ENCODE peak calls at places on chromosome 19, in four cellular contexts. T, S, B and P are unnamed samples.

GRCh38 chr19:10454267-10454666 is 33.9 kb downstream of the PDE4A start:
- DNase-seq in B (peak), T (peak), S (peak), P (peak)

GRCh38 chr19:9584073-9584833 is at the start of gene ZNF121:
- DNase-seq in S (peak), T (peak), B (peak), P (peak)

GRCh38 chr19:50718255-50719118 is 1.1 kb downstream of the SHANK1 start:
- DNase-seq in T (no peak), S (peak), B (no peak), P (no peak)

GRCh38 chr19:49553451-49554271 is 25.9 kb downstream of the RCN3 start:
- DNase-seq in B (no peak), T (peak), S (no peak), P (no peak)

GRCh38 chr19:47609885-47610545 is 1.1 kb downstream of the BICRA start:
- DNase-seq in B (peak), S (peak), T (peak), P (peak)

GRCh38 chr19:51372649-51373504 is at the start of gene NKG7:
- DNase-seq in B (no peak), T (no peak), S (no peak), P (no peak)

GRCh38 chr19:45160870-45161714 is at the start of gene NKPD1:
- DNase-seq in T (no peak), B (no peak), S (no peak), P (peak)

GRCh38 chr19:19285723-19286122 is 12.6 kb upstream of the TM6SF2 start:
- DNase-seq in T (no peak), S (no peak), B (no peak), P (no peak)

GRCh38 chr19:5113101-5113557 is 144.2 kb downstream of the KDM4B start:
- DNase-seq in S (no peak), B (peak), T (peak), P (no peak)

GRCh38 chr19:49127674-49128544 is 8.6 kb downstream of the PPFIA3 start:
- DNase-seq in S (peak), T (peak), B (peak), P (peak)

GRCh38 chr19:10230155-10230903 is 802 bp downstream of the S1PR2 start:
- DNase-seq in S (peak), T (peak), B (peak), P (peak)

GRCh38 chr19:50432221-50432626 is 468 bp upstream of the MYBPC2 start:
- DNase-seq in S (peak), B (peak), T (no peak), P (no peak)

GRCh38 chr19:45913874-45914830 is at the start of gene NANOS2:
- DNase-seq in B (peak), T (no peak), S (peak), P (peak)

GRCh38 chr19:12995596-12996541 is 594 bp downstream of the NFIX start:
- DNase-seq in B (no peak), T (peak), S (no peak), P (no peak)

GRCh38 chr19:3570619-3571018 is 2.1 kb upstream of the HMG20B start:
- DNase-seq in S (no peak), T (no peak), B (no peak), P (no peak)

GRCh38 chr19:21423057-21424041 is 26.4 kb downstream of the ZNF493 start:
- DNase-seq in B (no peak), T (no peak), S (no peak), P (no peak)

GRCh38 chr19:22526661-22527272 is 104.6 kb upstream of the ZNF98 start:
- DNase-seq in B (no peak), T (no peak), S (no peak), P (no peak)

GRCh38 chr19:17035842-17036424 is 9.3 kb upstream of the CPAMD8 start:
- DNase-seq in T (no peak), B (no peak), S (no peak), P (no peak)

GRCh38 chr19:45971260-45971902 is 2.3 kb downstream of the NOVA2 start:
- DNase-seq in B (no peak), T (no peak), S (no peak), P (no peak)

GRCh38 chr19:50975766-50976165 is 6.4 kb upstream of the KLK6 start:
- DNase-seq in B (peak), T (no peak), S (no peak), P (peak)

GRCh38 chr19:48249502-48250014 is 6.2 kb downstream of the CARD8 start:
- DNase-seq in S (no peak), B (no peak), T (no peak), P (no peak)

GRCh38 chr19:16527971-16528521 is 14.2 kb downstream of the CHERP start:
- DNase-seq in B (peak), S (no peak), T (no peak), P (peak)

GRCh38 chr19:40466219-40467006 is at the start of gene SPTBN4:
- DNase-seq in B (no peak), S (no peak), T (no peak), P (peak)

GRCh38 chr19:45762870-45763631 is 6.0 kb downstream of the SIX5 start:
- DNase-seq in S (no peak), T (no peak), B (no peak), P (no peak)

GRCh38 chr19:5319516-5319915 is 21.1 kb downstream of the PTPRS start:
- DNase-seq in B (no peak), T (no peak), S (no peak), P (no peak)

GRCh38 chr19:34794289-34794960 is 21.4 kb upstream of the ZNF599 start:
- DNase-seq in S (no peak), B (no peak), T (no peak), P (no peak)

GRCh38 chr19:18789422-18789832 is 1.7 kb downstream of the COMP start:
- DNase-seq in S (no peak), T (no peak), B (no peak), P (peak)

GRCh38 chr19:29662604-29663404 is 2.5 kb upstream of the PLEKHF1 start:
- DNase-seq in T (peak), S (no peak), B (peak), P (no peak)

GRCh38 chr19:3534375-3535234 is 4.4 kb upstream of the TEKTIP1 start:
- DNase-seq in T (no peak), S (no peak), B (no peak), P (no peak)

GRCh38 chr19:47107201-47107952 is 6.2 kb downstream of the ZC3H4 start:
- DNase-seq in T (peak), B (no peak), S (no peak), P (no peak)

GRCh38 chr19:55118401-55118991 is 1.1 kb upstream of the PPP1R12C start:
- DNase-seq in S (peak), T (no peak), B (peak), P (peak)
- H3K4ac ChIP-seq in S (no peak), T (peak), B (no peak), P (no peak)

GRCh38 chr19:57280913-57281425 is 684 bp downstream of the ZNF460 start:
- DNase-seq in T (no peak), S (no peak), B (no peak), P (no peak)

GRCh38 chr19:57276430-57276829 is 3.9 kb upstream of the ZNF460 start:
- DNase-seq in T (no peak), B (no peak), S (no peak), P (no peak)

GRCh38 chr19:57280165-57280912 is at the start of gene ZNF460:
- DNase-seq in S (peak), B (peak), T (peak), P (peak)

GRCh38 chr19:57279418-57280164 is 694 bp upstream of the ZNF460 start:
- DNase-seq in T (peak), S (peak), B (peak), P (peak)

GRCh38 chr19:57282011-57282636 is 1.8 kb downstream of the ZNF460 start:
- DNase-seq in T (no peak), S (no peak), B (no peak), P (no peak)
- H3K4ac ChIP-seq in T (no peak), S (no peak), B (no peak), P (no peak)

GRCh38 chr19:39142655-39143054 is 17.1 kb downstream of the PAK4 start:
- DNase-seq in S (no peak), T (no peak), B (no peak), P (no peak)

GRCh38 chr19:39141929-39142328 is 16.3 kb downstream of the PAK4 start:
- DNase-seq in B (no peak), T (no peak), S (no peak), P (no peak)

GRCh38 chr19:39140195-39140516 is 14.6 kb downstream of the PAK4 start:
- DNase-seq in S (no peak), T (no peak), B (peak), P (no peak)

GRCh38 chr19:39139305-39140194 is 14.0 kb downstream of the PAK4 start:
- DNase-seq in S (no peak), B (peak), T (no peak), P (peak)

DNA sequence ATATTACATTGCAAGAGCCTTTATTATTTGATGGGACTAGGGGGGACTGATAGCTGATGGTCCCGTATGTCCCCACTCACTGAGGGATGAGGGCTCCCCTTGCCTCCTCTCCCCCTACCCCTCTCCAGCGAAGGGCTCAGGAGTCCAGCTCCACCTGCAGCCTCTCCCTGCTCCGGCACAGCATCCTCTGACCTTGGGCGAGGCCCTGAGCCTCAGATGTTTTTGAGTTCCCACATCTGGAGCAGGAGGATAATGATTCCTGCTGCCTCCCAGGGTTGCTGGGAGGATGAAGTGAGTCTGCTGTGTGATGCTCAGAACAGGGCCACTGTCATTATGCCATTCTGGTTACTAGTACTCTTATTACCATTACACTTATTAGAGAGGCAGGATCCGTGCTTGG is 15.0 kb downstream of the PAK4 start:
- DNase-seq in T (no peak), S (no peak), B (no peak), P (no peak)
- H3K4ac ChIP-seq in T (no peak), S (no peak), B (no peak), P (no peak)

DNA sequence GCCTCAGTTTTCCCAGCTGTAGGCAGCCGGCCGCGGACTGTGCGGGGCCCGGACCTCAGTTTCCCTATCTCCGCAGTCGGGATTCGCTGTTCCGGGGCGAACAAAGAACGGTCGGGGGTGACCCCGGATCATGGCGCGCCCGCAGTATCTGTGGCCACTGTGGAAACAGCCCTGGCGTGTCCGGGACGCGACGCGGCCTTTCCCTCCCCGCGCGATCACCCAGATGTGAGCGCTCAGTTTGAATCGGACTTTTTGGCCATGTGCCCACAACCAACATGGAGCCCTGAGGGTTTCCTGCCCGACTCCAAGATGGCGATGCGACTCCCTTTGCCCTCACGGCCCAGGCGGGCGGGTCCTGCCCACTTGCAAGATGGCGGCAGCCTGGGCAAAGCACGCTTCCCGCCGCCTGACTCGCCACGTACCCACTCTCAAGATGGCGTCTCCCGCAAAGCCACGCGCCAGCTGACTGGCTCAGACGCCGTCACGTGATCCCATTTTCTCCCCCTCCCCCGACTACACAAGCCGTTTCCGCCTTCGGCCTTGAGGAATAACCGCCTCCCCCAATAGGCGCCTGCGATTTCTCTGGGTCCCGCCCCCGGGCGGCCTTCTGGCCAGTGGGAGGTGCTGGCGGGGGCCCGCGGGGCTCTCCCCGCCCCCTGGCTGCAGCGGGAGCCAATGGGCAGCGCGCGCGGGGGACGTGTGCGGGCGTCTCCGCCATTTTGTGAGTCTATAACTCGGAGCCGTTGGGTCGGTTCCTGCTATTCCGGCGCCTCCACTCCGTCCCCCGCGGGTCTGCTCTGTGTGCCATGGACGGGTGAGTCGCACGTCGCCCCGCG is at the start of gene PTBP1:
- DNase-seq in T (peak), B (peak), S (peak), P (peak)
- H3K4ac ChIP-seq in T (peak), B (peak), S (no peak), P (no peak)

GRCh38 chr19:55676384-55676783 is 1.4 kb downstream of the EPN1 start:
- DNase-seq in S (no peak), B (no peak), T (peak), P (no peak)
- H3K4ac ChIP-seq in S (no peak), B (no peak), T (no peak), P (no peak)